ENCODE peak calls at places on chromosomes 11 and 22, in four cellular contexts. Z is K562, S is GM12892, C is HepG2. O is an unnamed sample.

GRCh38 chr11:47786373-47786772 is 19.2 kb upstream of the FNBP4 start:
- DNase-seq in Z (peak), C (no peak), S (no peak), O (no peak)

GRCh38 chr11:117457835-117458234 is 130.2 kb downstream of the CEP164 start:
- DNase-seq in C (no peak), S (no peak), Z (no peak), O (no peak)

GRCh38 chr22:44145544-44145943 is 35.2 kb upstream of the PARVG start:
- DNase-seq in Z (no peak), C (no peak), S (no peak), O (no peak)

GRCh38 chr11:47395225-47396048 is 13.0 kb upstream of the SLC39A13 start:
- DNase-seq in C (no peak), Z (no peak), S (peak), O (no peak)

GRCh38 chr11:48141475-48142100 is 75.0 kb upstream of the OR4B1 start:
- DNase-seq in C (no peak), S (no peak), Z (peak), O (no peak)

GRCh38 chr11:16777576-16777975 is 39.1 kb downstream of the C11orf58 start:
- DNase-seq in Z (no peak), C (no peak), S (no peak), O (no peak)

GRCh38 chr11:79313513-79313912 is 127.3 kb downstream of the TENM4 start:
- DNase-seq in Z (no peak), S (no peak), C (no peak), O (no peak)

GRCh38 chr11:12008790-12009616 is 577 bp upstream of the DKK3 start:
- DNase-seq in S (no peak), C (no peak), Z (peak), O (no peak)

GRCh38 chr11:66087148-66087908 is 17.3 kb downstream of the PACS1 start:
- DNase-seq in Z (no peak), C (no peak), S (no peak), O (no peak)

GRCh38 chr11:2088746-2089535 is 50.2 kb downstream of the IGF2 start:
- DNase-seq in C (peak), Z (no peak), S (no peak), O (peak)

GRCh38 chr22:19918332-19919106 is 23.1 kb upstream of the COMT start:
- DNase-seq in Z (peak), S (no peak), C (no peak), O (no peak)

GRCh38 chr11:57772562-57772961 is 11.0 kb downstream of the CTNND1 start:
- DNase-seq in Z (no peak), S (no peak), C (no peak), O (no peak)

GRCh38 chr11:18011633-18012313 is 1.1 kb downstream of the SERGEF start:
- DNase-seq in S (no peak), C (peak), Z (peak), O (peak)

GRCh38 chr11:111762981-111763643 is 3.1 kb downstream of the PPP2R1B start:
- DNase-seq in C (no peak), Z (no peak), S (no peak), O (no peak)

GRCh38 chr22:39859903-39860588 is 33.5 kb downstream of the ENTHD1 start:
- DNase-seq in S (no peak), Z (no peak), C (no peak), O (no peak)

GRCh38 chr11:63847363-63847762 is 8.5 kb downstream of the MARK2 start:
- DNase-seq in C (no peak), Z (no peak), S (no peak), O (no peak)

GRCh38 chr11:44522294-44522693 is 43.2 kb upstream of the CD82 start:
- DNase-seq in C (no peak), Z (no peak), S (no peak), O (no peak)

DNA sequence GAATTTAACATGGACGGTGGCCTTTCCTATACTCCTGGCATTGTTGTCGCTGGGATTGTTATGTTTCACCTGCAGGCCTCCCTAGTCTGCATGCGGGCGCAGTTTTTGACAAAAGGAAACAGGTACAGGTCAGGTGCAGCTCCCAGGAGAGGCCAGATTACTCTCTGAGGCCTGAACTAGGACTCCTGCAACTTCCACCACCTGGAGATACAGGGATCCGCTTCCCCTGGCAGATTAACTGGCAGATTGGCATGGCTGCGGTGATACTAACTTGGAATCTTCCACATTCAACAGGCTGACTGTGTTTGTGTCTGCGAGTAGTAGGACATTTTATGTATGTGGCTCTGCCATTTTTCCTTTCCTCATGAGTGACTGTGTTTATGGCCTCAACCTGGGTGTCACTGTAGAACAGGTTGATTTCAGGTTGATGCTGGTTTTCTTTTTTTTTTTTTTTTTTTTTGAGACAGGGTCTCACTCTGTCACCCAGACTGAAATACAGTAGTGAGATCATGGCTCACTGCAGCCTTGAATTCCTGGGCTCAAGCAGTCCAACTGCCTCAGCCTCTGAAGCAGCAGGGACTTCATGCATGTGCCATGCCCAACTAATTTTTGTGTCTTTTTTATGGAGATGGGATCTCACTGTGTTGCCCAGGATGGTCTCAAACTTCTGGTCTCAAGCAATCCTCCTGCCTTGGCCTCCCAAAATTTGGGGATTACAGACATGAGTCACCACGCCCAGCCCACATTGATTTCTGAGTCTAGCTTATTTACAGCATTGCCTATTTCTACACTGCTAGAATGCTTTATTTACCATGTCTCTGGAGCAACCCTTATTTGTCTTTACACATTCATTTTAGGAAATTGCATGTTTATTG is 1.7 kb upstream of the USP28 start:
- DNase-seq in C (no peak), S (no peak), Z (peak), O (no peak)
- TF ChIP-seq TAF1 in C (no peak), S (no peak), Z (no peak), O (no peak)

DNA sequence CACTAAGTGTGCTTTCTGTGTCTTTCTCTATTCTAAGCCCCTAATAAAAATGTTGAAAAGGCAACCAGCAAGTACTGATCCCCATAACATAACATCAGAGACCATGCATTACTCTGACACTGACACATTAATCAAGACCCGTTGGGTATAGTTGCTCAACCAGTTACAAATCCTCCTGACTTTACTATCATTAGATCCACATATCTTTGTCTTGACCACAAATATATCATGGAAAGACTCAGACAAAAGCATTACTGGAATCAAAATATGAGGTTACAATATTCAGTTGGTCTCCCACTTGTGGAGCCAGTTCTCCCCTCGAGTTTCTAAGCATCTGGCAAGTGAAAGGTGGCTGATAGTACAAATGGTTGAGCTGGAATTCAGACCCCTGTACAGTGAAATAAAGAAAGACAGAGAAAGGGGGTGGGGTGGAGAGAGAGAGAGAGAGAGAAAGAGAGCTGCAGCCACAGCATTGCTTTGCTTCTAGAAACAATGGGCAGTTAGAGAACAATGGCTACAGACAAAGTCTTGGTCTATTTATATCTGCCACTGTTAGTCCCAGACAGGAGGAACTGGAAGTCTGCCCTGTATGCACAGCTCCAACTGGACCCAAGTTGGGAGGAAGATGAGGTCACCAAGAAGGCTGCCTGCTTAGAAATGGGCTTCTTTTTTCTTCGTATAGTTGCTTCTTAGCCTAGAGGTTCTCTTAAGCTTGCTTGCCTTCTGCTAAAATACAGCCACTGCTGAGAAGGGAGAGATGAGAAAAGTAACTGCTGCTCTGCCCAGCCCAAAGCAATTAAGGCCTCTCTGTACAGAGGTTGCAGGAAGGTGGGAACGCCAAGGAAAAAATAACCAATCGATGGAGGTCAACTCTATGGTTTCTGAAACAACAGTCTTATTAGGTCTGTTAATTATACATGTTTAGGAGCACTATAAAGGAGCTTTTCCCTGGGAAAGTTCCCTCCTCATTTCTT is 85.5 kb downstream of the ETS1 start:
- DNase-seq in Z (no peak), C (no peak), S (no peak), O (no peak)
- TF ChIP-seq TAF1 in Z (no peak), C (no peak), S (no peak), O (no peak)

GRCh38 chr22:47209077-47209514 is 446.6 kb downstream of the TBC1D22A start:
- DNase-seq in S (no peak), C (no peak), Z (no peak), O (no peak)

GRCh38 chr22:47209547-47210023 is 447.1 kb downstream of the TBC1D22A start:
- DNase-seq in Z (no peak), C (no peak), S (no peak), O (no peak)

GRCh38 chr22:47207387-47207786 is 444.9 kb downstream of the TBC1D22A start:
- DNase-seq in C (no peak), Z (no peak), S (no peak), O (no peak)

GRCh38 chr22:47206819-47207218 is 444.4 kb downstream of the TBC1D22A start:
- DNase-seq in Z (no peak), S (no peak), C (no peak), O (no peak)

DNA sequence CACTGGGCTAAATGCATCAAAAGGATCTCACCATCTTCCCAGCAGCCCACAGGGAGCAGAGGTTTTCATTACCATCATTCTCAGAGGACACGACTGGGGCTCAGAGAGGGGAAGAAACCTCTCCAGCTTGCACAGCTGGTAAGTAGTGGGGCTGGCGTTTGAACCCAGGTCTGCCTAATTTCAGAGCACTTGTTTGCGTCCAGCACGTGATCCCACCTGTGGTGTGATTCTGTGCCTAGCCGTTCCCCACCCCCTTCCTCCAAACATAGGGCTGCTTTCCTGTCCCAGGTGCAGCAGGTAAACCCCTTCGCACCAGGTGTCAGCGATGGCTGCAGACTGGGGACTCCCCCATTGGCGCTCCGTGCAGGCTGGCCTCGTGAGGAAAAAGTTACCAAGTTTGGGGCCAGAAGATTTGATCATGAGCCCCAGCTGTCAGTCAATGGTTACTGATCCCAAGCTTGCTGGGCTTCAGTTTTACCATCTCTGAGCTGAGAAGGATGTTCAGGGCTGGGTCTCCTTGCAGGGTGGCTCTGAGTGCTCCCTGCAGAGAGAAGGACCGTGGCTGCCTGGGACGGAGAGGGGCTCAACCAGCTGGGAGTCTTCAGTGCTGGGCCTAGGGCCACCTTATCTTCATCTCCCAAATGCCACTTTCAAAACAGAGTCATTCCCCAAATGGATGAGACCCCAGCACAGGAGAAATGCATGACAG is 445.6 kb downstream of the TBC1D22A start:
- DNase-seq in S (no peak), Z (no peak), C (no peak), O (no peak)
- TF ChIP-seq TAF1 in S (no peak), Z (no peak), C (no peak), O (no peak)

GRCh38 chr11:32440920-32441319 is 5.6 kb upstream of the WT1 start:
- DNase-seq in S (no peak), Z (no peak), C (no peak), O (no peak)
- TF ChIP-seq TAF1 in S (no peak), Z (no peak), C (no peak), O (no peak)

DNA sequence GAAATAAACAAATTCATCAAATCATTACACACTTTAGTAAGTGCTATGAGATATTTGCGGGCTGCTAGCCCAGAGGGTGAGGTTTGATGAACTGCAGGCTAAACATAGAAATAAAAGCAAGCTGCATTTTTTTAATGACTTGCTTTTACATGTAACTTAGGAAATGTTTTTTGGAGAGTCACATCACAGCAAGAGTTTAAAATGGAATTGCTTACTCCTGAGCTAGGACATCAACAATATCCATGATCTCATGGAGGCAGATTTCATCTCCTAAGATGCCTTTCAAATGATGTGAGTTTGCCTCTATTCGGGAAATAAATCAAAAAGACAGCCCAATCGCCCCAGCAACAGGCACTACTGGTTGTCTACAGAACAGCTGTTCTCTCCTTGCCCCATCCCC is 73.4 kb upstream of the CD44 start:
- DNase-seq in C (no peak), S (no peak), Z (no peak), O (no peak)
- TF ChIP-seq TAF1 in C (no peak), S (no peak), Z (no peak), O (no peak)

DNA sequence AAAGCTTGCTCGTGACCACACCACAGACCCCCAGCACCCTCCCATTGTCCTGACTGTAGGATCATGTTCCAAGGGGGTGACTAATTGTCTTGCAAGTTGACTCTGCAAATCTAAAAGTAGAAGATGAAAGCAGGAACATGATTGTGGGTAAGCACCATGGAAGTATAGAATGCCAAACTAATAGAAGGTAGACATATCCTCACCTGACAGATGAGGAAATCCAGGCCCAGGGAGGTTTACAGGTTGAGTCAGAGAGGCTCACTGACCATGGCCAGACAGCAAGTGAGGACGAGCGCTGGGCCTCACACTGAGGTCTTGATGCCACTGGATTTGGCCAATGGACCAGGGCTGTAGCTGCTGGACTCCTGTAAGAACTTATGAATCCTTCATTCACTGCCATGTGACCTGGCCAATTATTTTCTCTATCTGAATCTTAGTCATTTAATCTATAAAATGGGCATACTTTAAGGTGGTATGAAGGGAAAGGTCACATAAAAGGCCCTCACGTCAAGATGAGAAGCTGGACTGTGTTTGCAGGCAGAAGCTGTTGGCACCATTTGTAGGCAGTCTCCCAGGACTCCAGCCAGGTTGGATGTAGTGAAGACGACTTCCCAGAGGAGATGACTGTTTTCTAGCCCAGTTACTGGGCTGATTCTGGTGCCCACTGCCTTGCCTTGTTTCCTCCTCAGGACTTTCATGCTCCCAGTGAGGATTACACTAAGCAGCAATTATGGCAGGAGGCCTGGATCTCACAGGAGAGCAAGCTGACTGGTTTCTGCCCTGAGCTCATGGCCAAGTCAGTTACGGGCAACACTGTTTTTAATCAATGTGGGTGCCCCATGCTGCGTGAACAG is 54.6 kb downstream of the GAB4 start:
- DNase-seq in S (no peak), Z (no peak), C (no peak), O (no peak)
- TF ChIP-seq TAF1 in S (no peak), Z (no peak), C (no peak), O (no peak)

DNA sequence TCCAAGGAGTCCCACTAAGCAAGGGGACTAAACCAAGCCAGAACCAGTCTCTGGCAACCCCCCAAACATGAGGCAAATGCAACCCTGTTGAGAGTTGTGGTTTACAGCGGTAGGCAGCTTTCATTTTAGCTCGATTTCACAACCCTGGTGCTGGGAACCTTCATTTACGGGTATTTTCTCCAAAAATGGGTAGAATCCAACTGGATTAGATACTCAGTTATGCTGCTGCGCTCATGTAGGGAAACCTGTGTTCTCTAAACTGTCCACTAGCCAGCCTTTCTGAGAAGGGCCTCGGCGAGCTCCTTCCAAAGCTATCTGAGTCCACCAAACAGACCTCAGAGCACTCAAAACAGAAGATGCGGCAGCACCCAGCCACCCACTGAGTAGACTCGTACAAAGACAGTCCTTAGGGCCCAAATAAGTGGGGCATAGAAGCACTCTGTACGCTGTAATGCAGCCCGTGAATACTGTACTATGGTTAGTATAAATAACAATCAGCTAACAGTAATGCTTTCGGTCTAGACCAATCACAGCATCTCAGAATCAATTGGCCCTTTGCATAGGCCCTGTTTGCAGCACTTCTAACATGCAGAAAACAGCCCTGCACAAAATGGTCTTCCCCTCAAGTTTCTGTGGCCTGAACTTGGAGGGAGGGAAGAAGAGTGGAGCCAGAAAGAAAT is 104.7 kb downstream of the ETS1 start:
- DNase-seq in Z (no peak), C (no peak), S (no peak), O (no peak)
- TF ChIP-seq TAF1 in Z (no peak), C (no peak), S (peak), O (no peak)

DNA sequence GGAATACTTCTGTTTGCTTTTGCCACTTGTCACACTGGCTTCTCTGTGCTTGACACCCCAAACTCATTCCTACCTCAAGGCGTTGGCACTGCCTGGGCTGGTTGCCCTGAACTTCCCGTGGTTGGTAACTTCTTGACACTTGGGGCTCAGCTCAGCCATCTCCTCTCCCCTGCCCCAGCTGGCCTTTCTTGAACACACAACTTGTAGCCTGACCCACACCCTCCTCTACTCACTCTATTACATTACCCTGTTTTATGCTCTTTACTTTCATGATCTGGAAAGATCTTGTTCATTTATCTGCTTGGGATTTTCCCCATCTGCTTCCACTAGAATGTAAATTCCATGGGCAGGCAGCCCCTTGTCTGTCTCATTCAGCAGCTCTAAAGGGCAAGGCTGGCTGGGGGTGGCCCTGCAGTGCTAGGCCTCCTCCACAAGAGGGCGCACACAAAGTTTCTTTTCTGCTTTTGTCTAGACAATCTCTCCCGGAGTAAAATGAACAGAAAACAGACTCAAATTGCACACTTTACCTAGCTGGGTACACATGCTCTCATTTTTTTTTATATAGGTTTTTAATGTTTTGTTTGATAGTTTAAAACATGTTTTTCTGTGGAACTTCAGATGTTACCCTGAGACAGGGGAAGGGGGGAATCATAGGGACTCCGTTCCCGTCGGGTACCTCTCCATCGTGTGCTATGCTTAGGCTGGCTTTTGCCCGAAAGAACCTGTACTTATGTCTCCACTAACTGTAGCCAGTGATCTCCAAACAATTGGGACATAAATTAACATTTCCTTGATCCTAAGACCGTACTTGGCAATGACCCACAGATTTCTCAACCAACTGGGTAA is 16.4 kb upstream of the MRGPRX2 start:
- DNase-seq in C (peak), S (peak), Z (peak), O (peak)
- TF ChIP-seq TAF1 in C (no peak), S (no peak), Z (no peak), O (no peak)

O was measured in GM12891.